ENCODE peak calls at places on chromosomes 16 and 17, in six cellular contexts. One of them, this sample, is unnamed.

GRCh38 chr16:12874135-12874534 is 27.3 kb upstream of the SHISA9 start:
- DNase-seq in GM12864: no peak
- DNase-seq in mammary epithelial cell: peak; percentile 73
- DNase-seq in heart right ventricle: no peak
- DNase-seq in Calu3: no peak
- DNase-seq in kidney epithelial cell: peak; percentile 44
- DNase-seq in this sample: peak; percentile 84

GRCh38 chr17:49496183-49496865 is 1.2 kb downstream of the NGFR start:
- DNase-seq in GM12864: no peak
- DNase-seq in mammary epithelial cell: peak; percentile 59
- DNase-seq in heart right ventricle: peak; percentile 73
- DNase-seq in Calu3: peak; percentile 88
- DNase-seq in kidney epithelial cell: no peak
- DNase-seq in this sample: no peak

GRCh38 chr16:59356709-59357108 is 622.6 kb upstream of the GOT2 start:
- DNase-seq in GM12864: no peak
- DNase-seq in mammary epithelial cell: no peak
- DNase-seq in heart right ventricle: no peak
- DNase-seq in Calu3: no peak
- DNase-seq in kidney epithelial cell: no peak
- DNase-seq in this sample: no peak

GRCh38 chr17:41724476-41725030 is 9.9 kb downstream of the HAP1 start:
- DNase-seq in GM12864: no peak
- DNase-seq in mammary epithelial cell: no peak
- DNase-seq in heart right ventricle: no peak
- DNase-seq in Calu3: no peak
- DNase-seq in kidney epithelial cell: no peak
- DNase-seq in this sample: no peak

GRCh38 chr17:62720126-62720850 is 87.8 kb downstream of the MARCHF10 start:
- DNase-seq in GM12864: peak; percentile 41
- DNase-seq in mammary epithelial cell: no peak
- DNase-seq in heart right ventricle: no peak
- DNase-seq in Calu3: peak; percentile 18
- DNase-seq in kidney epithelial cell: peak; percentile 82
- DNase-seq in this sample: no peak

GRCh38 chr16:20940864-20941634 is 40.5 kb downstream of the LYRM1 start:
- DNase-seq in GM12864: no peak
- DNase-seq in mammary epithelial cell: no peak
- DNase-seq in heart right ventricle: no peak
- DNase-seq in Calu3: no peak
- DNase-seq in kidney epithelial cell: no peak
- DNase-seq in this sample: no peak

GRCh38 chr17:68910256-68910705 is 44.9 kb downstream of the ABCA8 start:
- DNase-seq in GM12864: no peak
- DNase-seq in mammary epithelial cell: peak; percentile 5
- DNase-seq in heart right ventricle: peak; percentile 20
- DNase-seq in Calu3: no peak
- DNase-seq in kidney epithelial cell: no peak
- DNase-seq in this sample: no peak

GRCh38 chr17:33202796-33203195 is 90.3 kb downstream of the ASIC2 start:
- DNase-seq in GM12864: no peak
- DNase-seq in mammary epithelial cell: no peak
- DNase-seq in heart right ventricle: no peak
- DNase-seq in Calu3: no peak
- DNase-seq in kidney epithelial cell: no peak
- DNase-seq in this sample: no peak

GRCh38 chr17:48626470-48627241 is 498 bp upstream of the HOXB9 start:
- DNase-seq in GM12864: no peak
- DNase-seq in mammary epithelial cell: no peak
- DNase-seq in heart right ventricle: no peak
- DNase-seq in Calu3: peak; percentile 87
- DNase-seq in kidney epithelial cell: peak; percentile 83
- DNase-seq in this sample: no peak

GRCh38 chr16:69351309-69352027 is at the start of gene TMED6:
- DNase-seq in GM12864: no peak
- DNase-seq in mammary epithelial cell: no peak
- DNase-seq in heart right ventricle: no peak
- DNase-seq in Calu3: peak; percentile 21
- DNase-seq in kidney epithelial cell: no peak
- DNase-seq in this sample: no peak

GRCh38 chr16:56332464-56333079 is 92.8 kb downstream of the AMFR start:
- DNase-seq in GM12864: no peak
- DNase-seq in mammary epithelial cell: peak; percentile 54
- DNase-seq in heart right ventricle: peak; percentile 57
- DNase-seq in Calu3: peak; percentile 81
- DNase-seq in kidney epithelial cell: no peak
- DNase-seq in this sample: peak; percentile 75
- TF ChIP-seq CTCF in GM12864: peak; percentile 21
- TF ChIP-seq CTCF in mammary epithelial cell: peak; percentile 53
- TF ChIP-seq CTCF in heart right ventricle: peak; percentile 20
- TF ChIP-seq CTCF in Calu3: peak; percentile 56
- TF ChIP-seq CTCF in kidney epithelial cell: peak; percentile 63
- TF ChIP-seq CTCF in this sample: peak; percentile 79

DNA sequence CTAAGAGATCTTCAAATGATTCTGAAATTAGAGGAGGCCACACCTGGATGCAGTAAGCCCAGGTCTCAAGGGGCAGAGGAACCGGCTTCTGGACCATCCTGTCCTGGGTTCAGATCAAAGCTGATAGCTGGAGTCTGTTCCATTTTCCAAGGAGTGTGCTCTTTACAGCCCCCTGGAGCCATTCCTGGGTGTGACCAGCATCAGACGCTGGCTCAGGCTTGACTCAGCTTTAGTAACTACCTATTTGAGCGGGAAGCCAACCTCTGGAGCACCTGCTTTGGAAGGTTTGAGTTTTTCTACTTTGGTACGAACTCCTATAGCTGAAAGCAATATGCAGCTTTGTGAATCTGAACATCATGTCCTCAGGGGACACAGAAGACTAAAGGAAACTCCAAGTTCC is 12.9 kb upstream of the BBS2 start:
- DNase-seq in GM12864: no peak
- DNase-seq in mammary epithelial cell: no peak
- DNase-seq in heart right ventricle: no peak
- DNase-seq in Calu3: peak; percentile 12
- DNase-seq in kidney epithelial cell: no peak
- DNase-seq in this sample: no peak
- TF ChIP-seq CTCF in GM12864: no peak
- TF ChIP-seq CTCF in mammary epithelial cell: peak; percentile 11
- TF ChIP-seq CTCF in heart right ventricle: no peak
- TF ChIP-seq CTCF in Calu3: no peak
- TF ChIP-seq CTCF in kidney epithelial cell: no peak
- TF ChIP-seq CTCF in this sample: peak; percentile 16

GRCh38 chr17:80999224-81000088 is 7.8 kb downstream of the CHMP6 start:
- DNase-seq in GM12864: no peak
- DNase-seq in mammary epithelial cell: no peak
- DNase-seq in heart right ventricle: no peak
- DNase-seq in Calu3: no peak
- DNase-seq in kidney epithelial cell: no peak
- DNase-seq in this sample: no peak
- TF ChIP-seq CTCF in GM12864: no peak
- TF ChIP-seq CTCF in mammary epithelial cell: no peak
- TF ChIP-seq CTCF in heart right ventricle: no peak
- TF ChIP-seq CTCF in Calu3: no peak
- TF ChIP-seq CTCF in kidney epithelial cell: no peak
- TF ChIP-seq CTCF in this sample: no peak

GRCh38 chr16:29863669-29863984 is 601 bp upstream of the CDIPT start:
- DNase-seq in GM12864: no peak
- DNase-seq in mammary epithelial cell: no peak
- DNase-seq in heart right ventricle: no peak
- DNase-seq in Calu3: no peak
- DNase-seq in kidney epithelial cell: no peak
- DNase-seq in this sample: no peak

GRCh38 chr16:29862383-29862883 is 593 bp downstream of the CDIPT start:
- DNase-seq in GM12864: no peak
- DNase-seq in mammary epithelial cell: peak; percentile 30
- DNase-seq in heart right ventricle: no peak
- DNase-seq in Calu3: peak; percentile 62
- DNase-seq in kidney epithelial cell: no peak
- DNase-seq in this sample: no peak

GRCh38 chr16:29864205-29864604 is 1.2 kb upstream of the CDIPT start:
- DNase-seq in GM12864: no peak
- DNase-seq in mammary epithelial cell: no peak
- DNase-seq in heart right ventricle: no peak
- DNase-seq in Calu3: no peak
- DNase-seq in kidney epithelial cell: no peak
- DNase-seq in this sample: no peak

GRCh38 chr16:29860218-29860617 is 2.8 kb downstream of the CDIPT start:
- DNase-seq in GM12864: no peak
- DNase-seq in mammary epithelial cell: no peak
- DNase-seq in heart right ventricle: no peak
- DNase-seq in Calu3: no peak
- DNase-seq in kidney epithelial cell: no peak
- DNase-seq in this sample: no peak

DNA sequence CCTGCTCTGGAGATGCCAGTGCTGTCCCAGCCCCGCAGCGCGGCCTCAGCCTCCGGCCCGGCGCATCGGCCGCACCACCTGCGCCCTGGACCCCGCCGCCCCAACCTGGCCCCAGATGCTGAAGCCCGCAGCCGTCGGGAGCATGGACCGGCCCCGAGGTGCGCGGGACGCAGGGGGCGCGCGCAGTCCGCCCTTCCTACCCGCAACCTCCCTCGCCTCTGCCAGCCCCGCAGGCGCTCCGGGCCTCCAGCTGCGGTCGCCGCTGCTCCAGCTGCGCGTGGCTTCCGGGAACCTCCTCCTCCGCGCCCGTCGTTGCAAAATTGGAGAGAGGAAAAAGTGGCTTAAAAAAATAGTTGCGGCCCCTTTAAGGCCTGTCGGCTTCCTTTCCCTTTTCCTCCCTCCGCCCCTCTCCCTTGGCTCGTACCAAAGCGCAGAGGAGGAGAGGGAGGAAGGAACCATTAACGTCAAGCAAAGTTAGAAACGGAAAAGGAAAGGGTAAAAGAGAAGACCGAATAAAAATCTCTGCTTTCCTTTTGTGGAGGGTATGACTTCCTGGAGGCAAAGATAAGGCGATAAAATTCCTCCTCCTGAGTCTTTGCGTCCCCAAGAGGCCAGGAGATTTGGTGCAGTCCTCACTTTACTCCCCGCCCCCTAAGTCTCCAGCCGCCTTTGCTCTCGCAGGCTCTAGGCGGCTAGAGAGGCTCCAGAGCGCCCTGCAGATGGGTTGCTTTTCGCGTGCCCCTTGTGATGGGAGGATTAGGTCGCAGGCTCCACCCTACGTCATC is at the start of gene CDIPT:
- DNase-seq in GM12864: peak; percentile 93
- DNase-seq in mammary epithelial cell: peak; percentile 92
- DNase-seq in heart right ventricle: peak; percentile 96
- DNase-seq in Calu3: peak; percentile 95
- DNase-seq in kidney epithelial cell: peak; percentile 77
- DNase-seq in this sample: peak; percentile 91
- TF ChIP-seq CTCF in GM12864: peak; percentile 81
- TF ChIP-seq CTCF in mammary epithelial cell: peak; percentile 72
- TF ChIP-seq CTCF in heart right ventricle: peak; percentile 55
- TF ChIP-seq CTCF in Calu3: peak; percentile 23
- TF ChIP-seq CTCF in kidney epithelial cell: peak; percentile 63
- TF ChIP-seq CTCF in this sample: peak; percentile 64

GRCh38 chr17:51803161-51803560 is 355.4 kb downstream of the CA10 start:
- DNase-seq in GM12864: no peak
- DNase-seq in mammary epithelial cell: no peak
- DNase-seq in heart right ventricle: no peak
- DNase-seq in Calu3: no peak
- DNase-seq in kidney epithelial cell: no peak
- DNase-seq in this sample: no peak
- TF ChIP-seq CTCF in GM12864: no peak
- TF ChIP-seq CTCF in mammary epithelial cell: no peak
- TF ChIP-seq CTCF in heart right ventricle: no peak
- TF ChIP-seq CTCF in Calu3: no peak
- TF ChIP-seq CTCF in kidney epithelial cell: no peak
- TF ChIP-seq CTCF in this sample: no peak

GRCh38 chr17:19943599-19943998 is 34.0 kb downstream of the AKAP10 start:
- DNase-seq in GM12864: no peak
- DNase-seq in mammary epithelial cell: no peak
- DNase-seq in heart right ventricle: no peak
- DNase-seq in Calu3: no peak
- DNase-seq in kidney epithelial cell: no peak
- DNase-seq in this sample: no peak
- TF ChIP-seq CTCF in GM12864: no peak
- TF ChIP-seq CTCF in mammary epithelial cell: no peak
- TF ChIP-seq CTCF in heart right ventricle: no peak
- TF ChIP-seq CTCF in Calu3: no peak
- TF ChIP-seq CTCF in kidney epithelial cell: no peak
- TF ChIP-seq CTCF in this sample: no peak

GRCh38 chr16:29819506-29819905 is 756 bp upstream of the MVP start:
- DNase-seq in GM12864: no peak
- DNase-seq in mammary epithelial cell: peak; percentile 30
- DNase-seq in heart right ventricle: no peak
- DNase-seq in Calu3: no peak
- DNase-seq in kidney epithelial cell: no peak
- DNase-seq in this sample: no peak

GRCh38 chr16:29820730-29821662 is 734 bp downstream of the MVP start:
- DNase-seq in GM12864: no peak
- DNase-seq in mammary epithelial cell: peak; percentile 55
- DNase-seq in heart right ventricle: peak; percentile 23
- DNase-seq in Calu3: peak; percentile 81
- DNase-seq in kidney epithelial cell: no peak
- DNase-seq in this sample: no peak

GRCh38 chr16:29821663-29822115 is 1.4 kb downstream of the MVP start:
- DNase-seq in GM12864: no peak
- DNase-seq in mammary epithelial cell: peak; percentile 68
- DNase-seq in heart right ventricle: no peak
- DNase-seq in Calu3: peak; percentile 61
- DNase-seq in kidney epithelial cell: no peak
- DNase-seq in this sample: peak; percentile 80

GRCh38 chr16:29818082-29818481 is 2.1 kb downstream of the PAGR1 start:
- DNase-seq in GM12864: no peak
- DNase-seq in mammary epithelial cell: no peak
- DNase-seq in heart right ventricle: no peak
- DNase-seq in Calu3: no peak
- DNase-seq in kidney epithelial cell: no peak
- DNase-seq in this sample: no peak

DNA sequence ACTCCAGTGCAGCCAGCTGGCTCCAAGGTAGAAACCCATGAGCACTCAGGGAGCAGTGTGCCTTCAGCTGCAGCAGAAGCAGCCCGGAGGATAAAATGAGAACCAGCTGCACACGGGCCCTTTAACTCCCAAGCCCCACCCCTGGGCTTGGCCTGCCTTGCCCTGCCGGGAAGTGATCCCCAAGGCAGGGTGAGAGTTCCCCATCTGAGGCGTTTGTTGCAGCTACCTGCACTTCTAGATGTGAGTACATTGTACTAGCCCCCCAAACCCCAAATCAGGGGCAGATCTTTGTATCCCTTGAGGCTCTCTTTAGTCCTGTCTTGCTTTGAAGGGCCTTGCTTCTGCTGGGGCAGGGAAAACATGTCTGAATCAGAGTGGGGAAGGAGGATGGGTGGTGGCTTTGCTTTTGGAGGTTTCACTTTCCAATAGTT is at the start of gene MVP:
- DNase-seq in GM12864: no peak
- DNase-seq in mammary epithelial cell: peak; percentile 66
- DNase-seq in heart right ventricle: peak; percentile 62
- DNase-seq in Calu3: peak; percentile 69
- DNase-seq in kidney epithelial cell: no peak
- DNase-seq in this sample: peak; percentile 48
- TF ChIP-seq CTCF in GM12864: no peak
- TF ChIP-seq CTCF in mammary epithelial cell: no peak
- TF ChIP-seq CTCF in heart right ventricle: no peak
- TF ChIP-seq CTCF in Calu3: no peak
- TF ChIP-seq CTCF in kidney epithelial cell: no peak
- TF ChIP-seq CTCF in this sample: no peak

This sample was measured in HFFc6.